ENCODE peak calls at places on chromosomes 5 and 9, in eight cellular contexts. G, U, M, S, D, L, W and R are unnamed samples. For H3K4me1, the result is how much of the 10 kb centered on the place peaks cover.

GRCh38 chr5:52077941-52078825 is 694.9 kb downstream of the ISL1 start:
- DNase-seq in W (no peak), L (no peak), M (no peak), D (peak), G (no peak), U (no peak), S (no peak), R (no peak)

GRCh38 chr5:32522429-32523143 is 62.8 kb upstream of the SUB1 start:
- DNase-seq in L (no peak), M (no peak), U (peak), G (no peak), D (no peak), S (peak), W (no peak), R (no peak)

GRCh38 chr9:117156150-117156688 is 258.6 kb downstream of the ASTN2 start:
- DNase-seq in M (no peak), W (no peak), G (no peak), L (no peak), S (no peak), D (no peak), U (no peak), R (no peak)

GRCh38 chr9:7879551-7880245 is 80.1 kb upstream of the DMAC1 start:
- DNase-seq in M (peak), G (no peak), U (no peak), D (peak), W (no peak), S (no peak), L (no peak), R (no peak)

GRCh38 chr5:33684760-33685159 is 207.0 kb downstream of the ADAMTS12 start:
- DNase-seq in G (no peak), U (no peak), L (no peak), M (no peak), D (no peak), S (no peak), W (no peak), R (no peak)

GRCh38 chr5:143400541-143401252 is 2.8 kb downstream of the NR3C1 start:
- DNase-seq in G (peak), S (no peak), D (no peak), U (no peak), M (no peak), W (no peak), L (no peak), R (no peak)

GRCh38 chr5:175248416-175248905 is 195.5 kb downstream of the DRD1 start:
- DNase-seq in W (no peak), S (no peak), M (no peak), D (no peak), U (no peak), G (no peak), L (no peak), R (no peak)

GRCh38 chr9:98708103-98708932 is 417 bp downstream of the GABBR2 start:
- DNase-seq in D (peak), S (no peak), W (no peak), G (no peak), U (no peak), M (no peak), L (no peak), R (no peak)

GRCh38 chr9:123326662-123327093 is 29.3 kb upstream of the CRB2 start:
- DNase-seq in U (no peak), D (peak), M (no peak), L (no peak), G (no peak), S (no peak), W (no peak), R (no peak)

GRCh38 chr5:140321796-140322195 is 18.9 kb upstream of the PFDN1 start:
- DNase-seq in L (peak), W (no peak), S (peak), M (no peak), G (peak), D (no peak), U (peak), R (peak)

GRCh38 chr9:78676009-78676408 is 379.1 kb downstream of the PSAT1 start:
- DNase-seq in U (no peak), D (no peak), G (no peak), W (no peak), S (no peak), L (no peak), M (no peak), R (no peak)

GRCh38 chr5:153276151-153276550 is 214.3 kb upstream of the GRIA1 start:
- DNase-seq in W (no peak), S (no peak), L (no peak), D (peak), M (no peak), G (no peak), U (peak), R (no peak)

GRCh38 chr9:127876764-127877562 is 512 bp downstream of the AK1 start:
- DNase-seq in D (no peak), G (peak), S (peak), M (no peak), L (peak), U (no peak), W (no peak), R (no peak)

GRCh38 chr9:113463418-113464285 is at the start of gene RGS3:
- DNase-seq in D (peak), L (peak), S (peak), G (peak), W (no peak), U (peak), M (peak), R (peak)

GRCh38 chr5:83577036-83577636 is 105.6 kb downstream of the VCAN start:
- DNase-seq in L (no peak), U (peak), W (no peak), G (peak), D (no peak), M (no peak), S (no peak), R (no peak)

GRCh38 chr9:105842023-105842644 is 147.8 kb downstream of the TMEM38B start:
- DNase-seq in G (no peak), U (peak), M (no peak), S (no peak), D (peak), L (no peak), W (no peak), R (no peak)

GRCh38 chr5:103519550-103519949 is 43.0 kb downstream of the NUDT12 start:
- DNase-seq in G (no peak), D (peak), M (no peak), L (no peak), S (no peak), W (no peak), U (no peak), R (no peak)

GRCh38 chr5:172410160-172410559 is 44.2 kb downstream of the SH3PXD2B start:
- DNase-seq in W (no peak), D (no peak), M (no peak), U (no peak), G (no peak), L (no peak), S (no peak), R (no peak)

GRCh38 chr5:135149229-135149955 is 115.4 kb upstream of the PITX1 start:
- DNase-seq in W (no peak), S (no peak), L (no peak), D (no peak), G (no peak), U (no peak), M (no peak), R (no peak)

GRCh38 chr5:97528941-97529340 is 345.9 kb upstream of the RIOK2 start:
- DNase-seq in D (no peak), G (no peak), M (no peak), U (no peak), S (no peak), W (no peak), L (no peak), R (no peak)

GRCh38 chr5:37552770-37553719 is 173.9 kb downstream of the WDR70 start:
- DNase-seq in M (no peak), D (no peak), U (no peak), W (no peak), G (no peak), S (no peak), L (no peak), R (no peak)

GRCh38 chr9:98774746-98775145 is 21.6 kb downstream of the ANKS6 start:
- DNase-seq in M (no peak), G (no peak), U (no peak), W (no peak), L (no peak), S (no peak), D (peak), R (no peak)

GRCh38 chr9:133184971-133185370 is 21.3 kb upstream of the GBGT1 start:
- DNase-seq in W (no peak), U (peak), L (no peak), D (no peak), G (no peak), S (no peak), M (no peak), R (no peak)

GRCh38 chr5:109703827-109704226 is 14.1 kb downstream of the MAN2A1 start:
- DNase-seq in L (no peak), S (no peak), G (no peak), D (no peak), U (no peak), M (no peak), W (no peak), R (no peak)

GRCh38 chr5:109704255-109704952 is 14.7 kb downstream of the MAN2A1 start:
- DNase-seq in M (no peak), S (no peak), U (no peak), L (no peak), G (no peak), W (no peak), D (no peak), R (no peak)

GRCh38 chr5:109707531-109707930 is 17.8 kb downstream of the MAN2A1 start:
- DNase-seq in L (no peak), M (no peak), S (no peak), W (no peak), U (peak), G (no peak), D (no peak), R (no peak)

GRCh38 chr5:109706065-109706464 is 16.3 kb downstream of the MAN2A1 start:
- DNase-seq in S (no peak), W (no peak), M (no peak), L (no peak), D (no peak), G (no peak), U (no peak), R (no peak)

DNA sequence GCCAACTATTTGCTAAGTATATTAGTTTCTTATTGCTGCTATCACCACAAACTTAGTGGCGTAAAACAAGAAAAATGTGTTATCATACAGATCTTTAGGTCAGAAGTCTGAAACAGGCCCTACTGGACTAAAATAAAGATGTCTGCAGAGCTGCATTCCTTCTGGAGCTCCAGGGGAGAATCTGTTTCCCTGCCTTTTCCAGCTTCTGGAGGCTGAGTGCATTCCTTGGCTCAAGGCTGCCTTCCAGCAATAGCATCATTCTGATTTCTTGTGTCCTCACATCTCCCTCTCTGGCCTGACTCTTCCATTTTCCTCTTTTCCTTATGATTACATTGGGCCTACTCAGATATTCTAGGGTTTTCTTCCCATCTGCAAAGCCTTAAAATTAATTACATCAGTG is 15.9 kb downstream of the MAN2A1 start:
- DNase-seq in G (no peak), U (no peak), D (no peak), W (no peak), M (no peak), S (no peak), L (no peak), R (no peak)
- H3K4me1 ChIP-seq in G (under half), U (under half), D (under half), W (under half), M (under half), S (half or more), L (under half), R (under half)

GRCh38 chr5:111231053-111231586 is 6.9 kb downstream of the CAMK4 start:
- DNase-seq in L (no peak), U (no peak), S (no peak), D (no peak), W (no peak), G (no peak), M (no peak), R (no peak)
- H3K4me1 ChIP-seq in L (under half), U (under half), S (under half), D (under half), W (under half), G (under half), M (under half), R (under half)

GRCh38 chr5:168291961-168292782 is 727 bp downstream of the WWC1 start:
- DNase-seq in W (no peak), M (peak), G (no peak), L (no peak), D (peak), U (peak), S (no peak), R (no peak)
- H3K4me1 ChIP-seq in W (under half), M (under half), G (under half), L (under half), D (under half), U (under half), S (under half), R (under half)

GRCh38 chr9:77593528-77593927 is 54.6 kb downstream of the GNA14 start:
- DNase-seq in M (no peak), G (no peak), D (no peak), U (no peak), W (no peak), L (no peak), S (no peak), R (no peak)
- H3K4me1 ChIP-seq in M (under half), G (under half), D (under half), U (under half), W (under half), L (under half), S (under half), R (half or more)

GRCh38 chr9:5593904-5594303 is 35.0 kb upstream of the RIC1 start:
- DNase-seq in L (no peak), S (no peak), G (no peak), W (no peak), M (no peak), U (no peak), D (no peak), R (no peak)
- H3K4me1 ChIP-seq in L (under half), S (under half), G (under half), W (under half), M (under half), U (under half), D (under half), R (under half)

GRCh38 chr5:88875609-88876234 is 7.3 kb downstream of the MEF2C start:
- DNase-seq in S (no peak), G (no peak), D (no peak), L (no peak), W (no peak), U (peak), M (no peak), R (no peak)
- H3K4me1 ChIP-seq in S (half or more), G (under half), D (under half), L (half or more), W (under half), U (under half), M (under half), R (half or more)

GRCh38 chr5:74028976-74029375 is 403.0 kb downstream of the ARHGEF28 start:
- DNase-seq in W (no peak), D (no peak), G (no peak), U (no peak), L (no peak), S (no peak), M (no peak), R (no peak)

GRCh38 chr5:74026310-74026709 is 400.3 kb downstream of the ARHGEF28 start:
- DNase-seq in M (no peak), G (no peak), D (peak), W (no peak), U (no peak), S (no peak), L (no peak), R (no peak)

GRCh38 chr5:74028406-74028805 is 402.4 kb downstream of the ARHGEF28 start:
- DNase-seq in U (no peak), G (no peak), W (no peak), D (no peak), L (no peak), S (no peak), M (no peak), R (no peak)

GRCh38 chr5:74030371-74030770 is 404.4 kb downstream of the ARHGEF28 start:
- DNase-seq in S (no peak), D (no peak), U (no peak), L (no peak), M (no peak), G (no peak), W (no peak), R (no peak)

GRCh38 chr5:74027732-74028338 is 401.8 kb downstream of the ARHGEF28 start:
- DNase-seq in G (no peak), U (no peak), D (no peak), W (no peak), L (no peak), M (no peak), S (no peak), R (no peak)
- H3K4me1 ChIP-seq in G (under half), U (under half), D (under half), W (under half), L (under half), M (under half), S (under half), R (under half)